ENCODE peak calls at places on chromosomes 13 and 19, in six cellular contexts. One of them, this sample, is unnamed.

GRCh38 chr19:15869109-15869555 is 28.7 kb downstream of the CYP4F2 start:
- DNase-seq in fibroblast of pulmonary artery: peak; percentile 10
- DNase-seq in B cell: no peak
- DNase-seq in BE2C: peak; percentile 28
- DNase-seq in WERI-Rb-1: peak; percentile 22
- DNase-seq in left lung: no peak
- DNase-seq in this sample: no peak

GRCh38 chr19:33409906-33410685 is 36.6 kb downstream of the CEBPG start:
- DNase-seq in B cell: no peak
- DNase-seq in fibroblast of pulmonary artery: no peak
- DNase-seq in left lung: peak; percentile 69
- DNase-seq in WERI-Rb-1: no peak
- DNase-seq in BE2C: no peak
- DNase-seq in this sample: no peak

GRCh38 chr13:49781791-49782190 is 10.7 kb downstream of the KPNA3 start:
- DNase-seq in B cell: no peak
- DNase-seq in BE2C: no peak
- DNase-seq in left lung: no peak
- DNase-seq in fibroblast of pulmonary artery: no peak
- DNase-seq in WERI-Rb-1: no peak
- DNase-seq in this sample: no peak

GRCh38 chr13:21289475-21289874 is 113.0 kb downstream of the MRPL57 start:
- DNase-seq in WERI-Rb-1: no peak
- DNase-seq in B cell: no peak
- DNase-seq in fibroblast of pulmonary artery: no peak
- DNase-seq in BE2C: no peak
- DNase-seq in left lung: no peak
- DNase-seq in this sample: no peak

GRCh38 chr19:56765107-56765506 is 75.4 kb downstream of the PEG3 start:
- DNase-seq in WERI-Rb-1: peak; percentile 83
- DNase-seq in fibroblast of pulmonary artery: no peak
- DNase-seq in BE2C: peak; percentile 24
- DNase-seq in B cell: no peak
- DNase-seq in left lung: peak; percentile 82
- DNase-seq in this sample: no peak

GRCh38 chr19:10353793-10354391 is 14.5 kb upstream of the ICAM3 start:
- DNase-seq in BE2C: peak; percentile 99
- DNase-seq in B cell: no peak
- DNase-seq in WERI-Rb-1: peak; percentile 39
- DNase-seq in left lung: no peak
- DNase-seq in fibroblast of pulmonary artery: peak; percentile 15
- DNase-seq in this sample: no peak

GRCh38 chr19:49758292-49758691 is 4.8 kb downstream of the TSKS start:
- DNase-seq in WERI-Rb-1: no peak
- DNase-seq in BE2C: no peak
- DNase-seq in fibroblast of pulmonary artery: peak; percentile 66
- DNase-seq in left lung: no peak
- DNase-seq in B cell: no peak
- DNase-seq in this sample: no peak

GRCh38 chr13:98797456-98797855 is 45.0 kb upstream of the SLC15A1 start:
- DNase-seq in B cell: no peak
- DNase-seq in left lung: no peak
- DNase-seq in fibroblast of pulmonary artery: no peak
- DNase-seq in WERI-Rb-1: peak; percentile 70
- DNase-seq in BE2C: no peak
- DNase-seq in this sample: no peak

GRCh38 chr19:37470216-37470615 is 1.1 kb downstream of the ZNF570 start:
- DNase-seq in fibroblast of pulmonary artery: no peak
- DNase-seq in left lung: no peak
- DNase-seq in BE2C: no peak
- DNase-seq in B cell: no peak
- DNase-seq in WERI-Rb-1: no peak
- DNase-seq in this sample: no peak

GRCh38 chr19:45102481-45102880 is 9.5 kb downstream of the PPP1R37 start:
- DNase-seq in fibroblast of pulmonary artery: no peak
- DNase-seq in B cell: no peak
- DNase-seq in BE2C: no peak
- DNase-seq in WERI-Rb-1: no peak
- DNase-seq in left lung: no peak
- DNase-seq in this sample: no peak

GRCh38 chr19:23872282-23872919 is 42.3 kb upstream of the ZNF726 start:
- DNase-seq in BE2C: no peak
- DNase-seq in left lung: no peak
- DNase-seq in WERI-Rb-1: no peak
- DNase-seq in fibroblast of pulmonary artery: no peak
- DNase-seq in B cell: no peak
- DNase-seq in this sample: no peak

GRCh38 chr19:40219721-40220276 is 1.6 kb upstream of the TTC9B start:
- DNase-seq in left lung: no peak
- DNase-seq in B cell: no peak
- DNase-seq in WERI-Rb-1: no peak
- DNase-seq in fibroblast of pulmonary artery: peak; percentile 75
- DNase-seq in BE2C: peak; percentile 66
- DNase-seq in this sample: no peak

GRCh38 chr13:36026556-36026955 is 104.6 kb downstream of the DCLK1 start:
- DNase-seq in B cell: no peak
- DNase-seq in BE2C: no peak
- DNase-seq in left lung: no peak
- DNase-seq in WERI-Rb-1: no peak
- DNase-seq in fibroblast of pulmonary artery: peak; percentile 50
- DNase-seq in this sample: no peak

GRCh38 chr13:21929400-21929799 is 258.5 kb downstream of the FGF9 start:
- DNase-seq in B cell: no peak
- DNase-seq in BE2C: no peak
- DNase-seq in left lung: no peak
- DNase-seq in WERI-Rb-1: no peak
- DNase-seq in fibroblast of pulmonary artery: no peak
- DNase-seq in this sample: no peak

GRCh38 chr13:73984949-73985691 is 149.1 kb downstream of the KLF12 start:
- DNase-seq in left lung: peak; percentile 12
- DNase-seq in BE2C: no peak
- DNase-seq in fibroblast of pulmonary artery: peak; percentile 36
- DNase-seq in WERI-Rb-1: no peak
- DNase-seq in B cell: no peak
- DNase-seq in this sample: no peak

GRCh38 chr19:30666301-30666803 is 294.2 kb downstream of the ZNF536 start:
- DNase-seq in left lung: no peak
- DNase-seq in B cell: no peak
- DNase-seq in WERI-Rb-1: peak; percentile 73
- DNase-seq in BE2C: peak; percentile 66
- DNase-seq in fibroblast of pulmonary artery: peak; percentile 29
- DNase-seq in this sample: peak; percentile 40

GRCh38 chr19:48239120-48239519 is 16.6 kb downstream of the CARD8 start:
- DNase-seq in WERI-Rb-1: no peak
- DNase-seq in B cell: no peak
- DNase-seq in BE2C: no peak
- DNase-seq in left lung: no peak
- DNase-seq in fibroblast of pulmonary artery: no peak
- DNase-seq in this sample: no peak

GRCh38 chr19:2129486-2129885 is 21.9 kb downstream of the AP3D1 start:
- DNase-seq in left lung: no peak
- DNase-seq in fibroblast of pulmonary artery: no peak
- DNase-seq in WERI-Rb-1: no peak
- DNase-seq in BE2C: no peak
- DNase-seq in B cell: no peak
- DNase-seq in this sample: no peak

GRCh38 chr13:112079696-112080095 is 12.7 kb downstream of the SOX1 start:
- DNase-seq in left lung: no peak
- DNase-seq in fibroblast of pulmonary artery: peak; percentile 5
- DNase-seq in B cell: no peak
- DNase-seq in BE2C: no peak
- DNase-seq in WERI-Rb-1: no peak
- DNase-seq in this sample: no peak

GRCh38 chr13:46369506-46370268 is 17.4 kb downstream of the RUBCNL start:
- DNase-seq in left lung: no peak
- DNase-seq in fibroblast of pulmonary artery: peak; percentile 70
- DNase-seq in B cell: peak; percentile 48
- DNase-seq in BE2C: no peak
- DNase-seq in WERI-Rb-1: no peak
- DNase-seq in this sample: no peak

GRCh38 chr13:35600137-35600536 is 123.6 kb upstream of the MAB21L1 start:
- DNase-seq in WERI-Rb-1: no peak
- DNase-seq in fibroblast of pulmonary artery: peak; percentile 13
- DNase-seq in left lung: no peak
- DNase-seq in BE2C: no peak
- DNase-seq in B cell: no peak
- DNase-seq in this sample: no peak

GRCh38 chr13:73231456-73231855 is 172.7 kb downstream of the KLF5 start:
- DNase-seq in B cell: no peak
- DNase-seq in WERI-Rb-1: no peak
- DNase-seq in fibroblast of pulmonary artery: no peak
- DNase-seq in left lung: no peak
- DNase-seq in BE2C: no peak
- DNase-seq in this sample: no peak

GRCh38 chr13:27997904-27998522 is 9.5 kb upstream of the URAD start:
- DNase-seq in fibroblast of pulmonary artery: peak; percentile 43
- DNase-seq in WERI-Rb-1: peak; percentile 72
- DNase-seq in left lung: no peak
- DNase-seq in BE2C: peak; percentile 45
- DNase-seq in B cell: no peak
- DNase-seq in this sample: no peak

GRCh38 chr13:49840266-49840665 is 47.8 kb upstream of the KPNA3 start:
- DNase-seq in B cell: no peak
- DNase-seq in left lung: no peak
- DNase-seq in WERI-Rb-1: peak; percentile 17
- DNase-seq in fibroblast of pulmonary artery: peak; percentile 26
- DNase-seq in BE2C: peak; percentile 23
- DNase-seq in this sample: peak; percentile 53

GRCh38 chr19:50490991-50491472 is 14.4 kb upstream of the GARIN5A start:
- DNase-seq in WERI-Rb-1: no peak
- DNase-seq in B cell: no peak
- DNase-seq in fibroblast of pulmonary artery: no peak
- DNase-seq in left lung: no peak
- DNase-seq in BE2C: no peak
- DNase-seq in this sample: no peak

GRCh38 chr19:4456843-4457653 is 546 bp downstream of the UBXN6 start:
- DNase-seq in WERI-Rb-1: peak; percentile 79
- DNase-seq in fibroblast of pulmonary artery: peak; percentile 70
- DNase-seq in B cell: peak; percentile 49
- DNase-seq in left lung: no peak
- DNase-seq in BE2C: peak; percentile 80
- DNase-seq in this sample: no peak

GRCh38 chr19:4455742-4456565 is 1.6 kb downstream of the UBXN6 start:
- DNase-seq in left lung: no peak
- DNase-seq in B cell: no peak
- DNase-seq in BE2C: peak; percentile 48
- DNase-seq in WERI-Rb-1: peak; percentile 64
- DNase-seq in fibroblast of pulmonary artery: peak; percentile 78
- DNase-seq in this sample: no peak

GRCh38 chr19:4456566-4456842 is 1.1 kb downstream of the UBXN6 start:
- DNase-seq in WERI-Rb-1: peak; percentile 96
- DNase-seq in fibroblast of pulmonary artery: peak; percentile 71
- DNase-seq in left lung: no peak
- DNase-seq in B cell: no peak
- DNase-seq in BE2C: peak; percentile 47
- DNase-seq in this sample: no peak

GRCh38 chr19:4454952-4455738 is 2.4 kb downstream of the UBXN6 start:
- DNase-seq in B cell: no peak
- DNase-seq in WERI-Rb-1: no peak
- DNase-seq in left lung: no peak
- DNase-seq in BE2C: no peak
- DNase-seq in fibroblast of pulmonary artery: peak; percentile 68
- DNase-seq in this sample: no peak

DNA sequence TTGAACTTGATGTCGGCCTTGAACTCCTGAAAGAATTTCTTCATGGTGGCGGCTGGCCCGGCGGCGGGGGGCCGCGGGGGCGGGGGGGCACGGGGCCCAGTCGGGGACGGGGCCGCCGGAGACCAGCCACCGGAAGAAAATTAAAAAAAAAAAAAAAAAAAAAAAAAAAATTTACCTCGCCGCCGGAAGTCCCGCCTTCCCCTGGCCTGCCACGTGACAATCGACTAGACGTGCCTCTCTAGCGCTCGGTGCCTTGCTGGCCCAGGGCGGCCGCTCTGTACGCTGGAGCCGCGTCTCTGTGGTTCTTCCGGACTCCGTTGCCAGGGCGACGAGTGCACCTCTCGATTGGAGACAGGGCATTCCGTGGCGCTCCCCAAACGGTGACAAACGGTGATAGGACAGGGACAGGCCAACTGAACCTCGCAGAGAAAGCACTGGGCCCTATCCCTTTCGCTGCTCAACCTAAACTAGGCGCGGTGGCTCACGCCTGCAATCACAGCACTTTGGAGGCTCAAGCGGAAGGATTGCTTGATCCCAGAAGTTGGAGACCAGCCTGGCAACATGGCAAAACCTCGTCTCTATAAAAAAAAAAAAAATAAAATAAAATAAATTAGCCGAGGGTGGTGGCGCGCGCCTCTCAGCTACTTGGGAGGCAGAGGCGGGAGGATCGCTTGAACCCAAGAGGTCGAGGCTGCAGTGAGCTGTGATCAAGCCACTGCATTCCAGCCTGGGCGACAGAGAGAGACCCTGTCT is at the start of gene UBXN6:
- DNase-seq in BE2C: peak; percentile 98
- DNase-seq in B cell: peak; percentile 98
- DNase-seq in fibroblast of pulmonary artery: peak; percentile 99
- DNase-seq in left lung: peak; percentile 99
- DNase-seq in WERI-Rb-1: peak; percentile 97
- DNase-seq in this sample: peak; percentile 98
- TF ChIP-seq CTCF in BE2C: no peak
- TF ChIP-seq CTCF in B cell: no peak
- TF ChIP-seq CTCF in fibroblast of pulmonary artery: no peak
- TF ChIP-seq CTCF in left lung: peak; percentile 22
- TF ChIP-seq CTCF in WERI-Rb-1: no peak
- TF ChIP-seq CTCF in this sample: no peak

DNA sequence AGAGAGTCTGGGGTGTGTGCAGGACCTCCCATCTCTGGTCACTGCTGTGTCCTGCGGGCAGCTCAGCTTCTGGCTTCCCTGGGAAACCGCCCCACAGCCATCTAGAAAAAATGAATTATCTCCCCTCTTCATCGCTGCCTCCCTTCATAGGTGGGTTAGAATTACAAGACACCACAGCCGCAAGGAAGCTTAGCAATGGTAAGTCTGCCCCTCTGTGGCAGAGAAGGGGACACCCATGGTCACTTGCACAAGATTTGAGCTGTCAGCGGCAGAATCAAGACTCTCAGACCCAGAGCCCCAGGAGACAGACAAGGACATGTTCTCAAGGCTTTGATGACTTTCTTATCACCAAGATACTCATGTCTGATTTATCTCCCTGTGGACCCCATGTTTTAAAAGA is 110.8 kb upstream of the PABPC3 start:
- DNase-seq in WERI-Rb-1: peak; percentile 68
- DNase-seq in BE2C: no peak
- DNase-seq in left lung: no peak
- DNase-seq in B cell: no peak
- DNase-seq in fibroblast of pulmonary artery: no peak
- DNase-seq in this sample: no peak
- TF ChIP-seq CTCF in WERI-Rb-1: peak; percentile 87
- TF ChIP-seq CTCF in BE2C: no peak
- TF ChIP-seq CTCF in left lung: no peak
- TF ChIP-seq CTCF in B cell: no peak
- TF ChIP-seq CTCF in fibroblast of pulmonary artery: no peak
- TF ChIP-seq CTCF in this sample: no peak

GRCh38 chr13:110705826-110706569 is at the start of gene CARS2:
- DNase-seq in fibroblast of pulmonary artery: peak; percentile 97
- DNase-seq in left lung: peak; percentile 100
- DNase-seq in WERI-Rb-1: peak; percentile 100
- DNase-seq in BE2C: peak; percentile 99
- DNase-seq in B cell: peak; percentile 96
- DNase-seq in this sample: peak; percentile 95
- TF ChIP-seq CTCF in fibroblast of pulmonary artery: no peak
- TF ChIP-seq CTCF in left lung: no peak
- TF ChIP-seq CTCF in WERI-Rb-1: peak; percentile 27
- TF ChIP-seq CTCF in BE2C: no peak
- TF ChIP-seq CTCF in B cell: peak; percentile 40
- TF ChIP-seq CTCF in this sample: no peak

GRCh38 chr13:106507560-106508274 is 27.7 kb downstream of the EFNB2 start:
- DNase-seq in fibroblast of pulmonary artery: peak; percentile 96
- DNase-seq in WERI-Rb-1: no peak
- DNase-seq in B cell: no peak
- DNase-seq in left lung: no peak
- DNase-seq in BE2C: no peak
- DNase-seq in this sample: no peak
- TF ChIP-seq CTCF in fibroblast of pulmonary artery: no peak
- TF ChIP-seq CTCF in WERI-Rb-1: no peak
- TF ChIP-seq CTCF in B cell: no peak
- TF ChIP-seq CTCF in left lung: no peak
- TF ChIP-seq CTCF in BE2C: no peak
- TF ChIP-seq CTCF in this sample: no peak

This sample was measured in CD14-positive monocyte.